ENCODE peak calls at places on chromosomes 11 and 22, in seven cellular contexts. One of them, this sample, is unnamed.

GRCh38 chr22:24427500-24428164 is at the start of gene ADORA2A:
- DNase-seq in nephron progenitor cell: no peak
- DNase-seq in GM12865: peak; percentile 88
- DNase-seq in retinal pigment epithelial cell: no peak
- DNase-seq in adrenal gland: no peak
- DNase-seq in esophagus squamous epithelium: peak; percentile 54
- DNase-seq in fibroblast of the aortic adventitia: no peak
- DNase-seq in this sample: peak; percentile 77

GRCh38 chr11:1921576-1922141 is 2.2 kb downstream of the TNNT3 start:
- DNase-seq in esophagus squamous epithelium: no peak
- DNase-seq in GM12865: no peak
- DNase-seq in nephron progenitor cell: no peak
- DNase-seq in fibroblast of the aortic adventitia: peak; percentile 92
- DNase-seq in retinal pigment epithelial cell: no peak
- DNase-seq in adrenal gland: no peak
- DNase-seq in this sample: peak; percentile 29

GRCh38 chr22:41557401-41558240 is 3.2 kb upstream of the CSDC2 start:
- DNase-seq in adrenal gland: peak; percentile 75
- DNase-seq in esophagus squamous epithelium: no peak
- DNase-seq in GM12865: no peak
- DNase-seq in nephron progenitor cell: no peak
- DNase-seq in retinal pigment epithelial cell: no peak
- DNase-seq in fibroblast of the aortic adventitia: peak; percentile 94
- DNase-seq in this sample: peak; percentile 63

GRCh38 chr22:37148031-37148651 is 1.6 kb downstream of the IL2RB start:
- DNase-seq in retinal pigment epithelial cell: no peak
- DNase-seq in GM12865: peak; percentile 33
- DNase-seq in adrenal gland: no peak
- DNase-seq in esophagus squamous epithelium: no peak
- DNase-seq in fibroblast of the aortic adventitia: no peak
- DNase-seq in nephron progenitor cell: no peak
- DNase-seq in this sample: no peak

GRCh38 chr11:61744609-61745156 is 7.8 kb upstream of the MYRF start:
- DNase-seq in adrenal gland: no peak
- DNase-seq in fibroblast of the aortic adventitia: no peak
- DNase-seq in esophagus squamous epithelium: no peak
- DNase-seq in retinal pigment epithelial cell: no peak
- DNase-seq in GM12865: no peak
- DNase-seq in nephron progenitor cell: no peak
- DNase-seq in this sample: no peak

GRCh38 chr11:121723261-121723741 is 270.5 kb upstream of the SORL1-AS1 start:
- DNase-seq in esophagus squamous epithelium: no peak
- DNase-seq in adrenal gland: no peak
- DNase-seq in retinal pigment epithelial cell: peak; percentile 66
- DNase-seq in fibroblast of the aortic adventitia: peak; percentile 63
- DNase-seq in nephron progenitor cell: peak; percentile 2
- DNase-seq in GM12865: no peak
- DNase-seq in this sample: no peak

GRCh38 chr22:45150139-45150538 is 13.6 kb upstream of the NUP50 start:
- DNase-seq in nephron progenitor cell: no peak
- DNase-seq in adrenal gland: no peak
- DNase-seq in esophagus squamous epithelium: no peak
- DNase-seq in fibroblast of the aortic adventitia: no peak
- DNase-seq in retinal pigment epithelial cell: no peak
- DNase-seq in GM12865: no peak
- DNase-seq in this sample: no peak

GRCh38 chr22:21898354-21898896 is 31.0 kb upstream of the MAPK1 start:
- DNase-seq in fibroblast of the aortic adventitia: no peak
- DNase-seq in nephron progenitor cell: no peak
- DNase-seq in esophagus squamous epithelium: no peak
- DNase-seq in adrenal gland: no peak
- DNase-seq in retinal pigment epithelial cell: no peak
- DNase-seq in GM12865: no peak
- DNase-seq in this sample: no peak

GRCh38 chr22:30246962-30247376 is 410 bp upstream of the LIF start:
- DNase-seq in nephron progenitor cell: no peak
- DNase-seq in esophagus squamous epithelium: no peak
- DNase-seq in adrenal gland: no peak
- DNase-seq in GM12865: no peak
- DNase-seq in fibroblast of the aortic adventitia: no peak
- DNase-seq in retinal pigment epithelial cell: no peak
- DNase-seq in this sample: no peak

GRCh38 chr11:66002648-66003225 is 434 bp downstream of the BANF1 start:
- DNase-seq in GM12865: no peak
- DNase-seq in esophagus squamous epithelium: no peak
- DNase-seq in retinal pigment epithelial cell: no peak
- DNase-seq in fibroblast of the aortic adventitia: peak; percentile 45
- DNase-seq in nephron progenitor cell: no peak
- DNase-seq in adrenal gland: peak; percentile 66
- DNase-seq in this sample: peak; percentile 85

GRCh38 chr11:7004482-7004881 is 15.7 kb downstream of the ZNF214 start:
- DNase-seq in esophagus squamous epithelium: no peak
- DNase-seq in retinal pigment epithelial cell: no peak
- DNase-seq in GM12865: peak; percentile 40
- DNase-seq in fibroblast of the aortic adventitia: peak; percentile 52
- DNase-seq in nephron progenitor cell: no peak
- DNase-seq in adrenal gland: no peak
- DNase-seq in this sample: no peak

GRCh38 chr11:64920124-64920523 is 3.1 kb upstream of the ATG2A start:
- DNase-seq in retinal pigment epithelial cell: no peak
- DNase-seq in GM12865: no peak
- DNase-seq in esophagus squamous epithelium: no peak
- DNase-seq in fibroblast of the aortic adventitia: no peak
- DNase-seq in nephron progenitor cell: no peak
- DNase-seq in adrenal gland: no peak
- DNase-seq in this sample: no peak

GRCh38 chr11:128525411-128526243 is 61.7 kb downstream of the ETS1 start:
- DNase-seq in retinal pigment epithelial cell: no peak
- DNase-seq in nephron progenitor cell: no peak
- DNase-seq in esophagus squamous epithelium: no peak
- DNase-seq in GM12865: no peak
- DNase-seq in adrenal gland: no peak
- DNase-seq in fibroblast of the aortic adventitia: peak; percentile 61
- DNase-seq in this sample: no peak

GRCh38 chr22:48453751-48454485 is 1373.8 kb downstream of the BRD1 start:
- DNase-seq in retinal pigment epithelial cell: no peak
- DNase-seq in GM12865: no peak
- DNase-seq in nephron progenitor cell: no peak
- DNase-seq in esophagus squamous epithelium: no peak
- DNase-seq in fibroblast of the aortic adventitia: no peak
- DNase-seq in adrenal gland: no peak
- DNase-seq in this sample: no peak

GRCh38 chr11:7286178-7286577 is 34.5 kb downstream of the SYT9 start:
- DNase-seq in fibroblast of the aortic adventitia: no peak
- DNase-seq in nephron progenitor cell: no peak
- DNase-seq in adrenal gland: no peak
- DNase-seq in retinal pigment epithelial cell: no peak
- DNase-seq in GM12865: no peak
- DNase-seq in esophagus squamous epithelium: no peak
- DNase-seq in this sample: no peak

GRCh38 chr11:50174189-50174588 is 141.5 kb downstream of the OR4C45 start:
- DNase-seq in GM12865: no peak
- DNase-seq in esophagus squamous epithelium: no peak
- DNase-seq in retinal pigment epithelial cell: no peak
- DNase-seq in fibroblast of the aortic adventitia: peak; percentile 58
- DNase-seq in nephron progenitor cell: no peak
- DNase-seq in adrenal gland: no peak
- DNase-seq in this sample: no peak
- TF ChIP-seq CTCF in GM12865: no peak
- TF ChIP-seq CTCF in esophagus squamous epithelium: no peak
- TF ChIP-seq CTCF in retinal pigment epithelial cell: no peak
- TF ChIP-seq CTCF in fibroblast of the aortic adventitia: no peak
- TF ChIP-seq CTCF in nephron progenitor cell: no peak
- TF ChIP-seq CTCF in adrenal gland: no peak
- TF ChIP-seq CTCF in this sample: no peak

DNA sequence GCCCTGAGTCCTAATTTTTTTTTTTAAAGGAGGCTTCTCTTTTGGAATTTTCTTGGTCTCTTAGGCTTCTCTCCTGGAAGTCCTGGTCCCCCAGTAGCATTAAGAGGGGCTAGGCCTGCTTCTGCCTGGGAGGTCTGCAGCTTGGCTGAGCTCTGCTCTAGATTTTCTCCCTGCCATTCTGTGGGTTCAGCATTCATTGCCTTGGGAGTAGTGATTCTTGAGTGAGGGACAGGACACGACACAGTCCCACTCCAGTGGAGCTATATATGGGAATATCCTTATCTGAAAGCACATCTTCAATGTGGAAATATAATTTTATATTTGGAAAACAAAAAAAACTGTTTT is 3.7 kb downstream of the IGSF22 start:
- DNase-seq in fibroblast of the aortic adventitia: no peak
- DNase-seq in adrenal gland: no peak
- DNase-seq in esophagus squamous epithelium: no peak
- DNase-seq in nephron progenitor cell: no peak
- DNase-seq in retinal pigment epithelial cell: no peak
- DNase-seq in GM12865: no peak
- DNase-seq in this sample: no peak
- TF ChIP-seq CTCF in fibroblast of the aortic adventitia: no peak
- TF ChIP-seq CTCF in adrenal gland: no peak
- TF ChIP-seq CTCF in esophagus squamous epithelium: no peak
- TF ChIP-seq CTCF in nephron progenitor cell: peak; percentile 24
- TF ChIP-seq CTCF in retinal pigment epithelial cell: no peak
- TF ChIP-seq CTCF in GM12865: no peak
- TF ChIP-seq CTCF in this sample: no peak

DNA sequence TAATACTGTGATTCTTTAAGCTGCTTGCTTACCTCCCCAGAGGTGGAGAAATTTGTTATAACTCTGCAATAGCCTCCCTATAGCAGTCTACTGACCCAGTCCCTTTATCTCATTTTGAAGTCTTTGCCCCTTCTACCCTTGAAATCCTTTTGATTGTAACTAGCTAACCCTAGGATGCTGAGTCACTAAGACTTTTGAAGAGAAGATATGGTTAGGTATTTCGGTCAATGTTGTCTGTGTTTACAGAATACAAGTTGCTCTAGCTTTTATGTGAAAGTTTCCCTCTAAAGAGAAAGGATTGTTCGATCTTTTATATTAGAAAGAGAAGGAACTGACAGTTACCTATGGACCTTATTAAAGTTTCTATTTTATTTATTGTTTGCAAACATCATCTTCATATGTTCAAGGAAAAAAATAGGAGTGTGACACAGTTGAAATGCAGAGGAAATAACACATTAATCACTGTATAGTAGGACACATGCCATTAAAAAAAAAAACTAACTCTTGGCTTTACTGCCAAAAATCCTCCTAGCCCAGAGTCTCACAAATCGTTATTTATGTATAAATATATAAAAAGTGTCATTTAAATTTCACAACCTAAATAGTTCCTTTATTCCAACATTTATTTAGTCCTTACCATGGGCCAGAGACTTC is 3.1 kb downstream of the HYLS1 start:
- DNase-seq in retinal pigment epithelial cell: no peak
- DNase-seq in nephron progenitor cell: no peak
- DNase-seq in adrenal gland: no peak
- DNase-seq in GM12865: no peak
- DNase-seq in esophagus squamous epithelium: no peak
- DNase-seq in fibroblast of the aortic adventitia: peak; percentile 15
- DNase-seq in this sample: no peak
- TF ChIP-seq CTCF in retinal pigment epithelial cell: no peak
- TF ChIP-seq CTCF in nephron progenitor cell: no peak
- TF ChIP-seq CTCF in adrenal gland: no peak
- TF ChIP-seq CTCF in GM12865: no peak
- TF ChIP-seq CTCF in esophagus squamous epithelium: no peak
- TF ChIP-seq CTCF in fibroblast of the aortic adventitia: no peak
- TF ChIP-seq CTCF in this sample: no peak

DNA sequence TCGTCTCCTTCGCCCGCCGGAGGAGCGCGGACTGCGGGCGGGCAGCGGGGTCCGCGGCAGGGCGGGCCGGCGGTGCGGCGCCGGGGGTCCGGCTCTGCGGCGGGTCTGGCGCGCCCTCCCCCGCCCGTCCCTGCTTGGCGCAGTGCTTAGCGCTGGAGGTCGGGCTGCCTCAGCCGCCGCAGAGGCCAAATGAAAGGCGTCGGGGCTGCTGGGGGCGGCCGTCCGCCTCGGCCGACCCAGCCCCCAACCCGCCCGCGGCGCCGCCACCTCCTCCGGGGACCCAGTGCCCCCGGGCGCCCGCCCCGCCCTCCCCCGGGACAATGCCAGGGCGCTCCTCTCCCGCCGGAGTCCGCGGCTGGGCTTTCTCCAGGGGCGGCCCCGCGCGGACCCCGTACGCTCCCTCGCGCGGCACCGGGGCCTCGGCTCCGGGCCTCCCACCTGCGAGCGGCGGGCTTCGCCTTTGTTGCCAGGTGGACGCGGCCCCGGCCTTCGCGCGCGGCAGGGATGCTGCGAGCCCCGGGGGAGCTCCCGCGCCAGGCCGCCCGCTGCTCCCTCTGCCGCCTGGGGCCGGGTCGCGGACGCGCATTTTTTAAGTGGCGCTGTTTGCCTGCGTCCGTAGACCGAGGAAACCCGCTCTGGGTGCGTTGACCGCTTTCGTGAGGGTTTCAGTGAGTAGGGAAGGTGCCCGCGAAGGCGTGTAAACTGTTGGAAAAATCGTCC is 575 bp downstream of the APLP2 start:
- DNase-seq in fibroblast of the aortic adventitia: peak; percentile 27
- DNase-seq in esophagus squamous epithelium: no peak
- DNase-seq in nephron progenitor cell: peak; percentile 60
- DNase-seq in GM12865: peak; percentile 48
- DNase-seq in adrenal gland: peak; percentile 55
- DNase-seq in retinal pigment epithelial cell: no peak
- DNase-seq in this sample: peak; percentile 74
- TF ChIP-seq CTCF in fibroblast of the aortic adventitia: peak; percentile 20
- TF ChIP-seq CTCF in esophagus squamous epithelium: no peak
- TF ChIP-seq CTCF in nephron progenitor cell: no peak
- TF ChIP-seq CTCF in GM12865: no peak
- TF ChIP-seq CTCF in adrenal gland: peak; percentile 21
- TF ChIP-seq CTCF in retinal pigment epithelial cell: peak; percentile 18
- TF ChIP-seq CTCF in this sample: peak; percentile 39

DNA sequence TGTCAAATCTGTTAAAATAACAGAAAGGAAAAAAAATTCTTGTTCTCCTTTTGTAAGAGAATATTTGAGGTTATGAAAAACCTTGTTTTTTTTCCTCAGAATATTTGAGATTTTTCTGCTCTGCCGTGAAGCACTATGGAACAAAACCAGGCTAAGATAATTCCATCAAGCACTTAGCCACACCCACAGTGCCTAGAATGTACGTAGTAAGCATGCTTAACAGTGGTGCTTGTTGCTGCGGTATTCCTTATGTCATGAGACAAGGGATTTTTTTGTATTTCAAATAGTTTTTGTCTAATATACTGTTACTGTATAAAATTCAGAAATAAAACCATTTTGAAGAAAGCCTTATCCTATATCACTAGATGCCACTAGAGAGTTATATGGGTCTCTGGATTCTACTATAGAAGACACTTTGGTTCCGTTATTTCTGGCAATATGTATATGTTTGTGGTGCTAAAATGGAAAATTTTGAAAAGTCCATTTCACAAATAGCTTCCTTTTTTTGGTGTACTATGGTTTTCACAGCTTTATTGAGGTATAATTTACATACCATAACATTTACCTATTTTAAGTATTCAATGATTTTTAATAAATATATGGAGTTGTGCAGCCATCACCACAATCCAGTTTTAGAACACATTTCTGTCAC is 23.7 kb downstream of the PDHX start:
- DNase-seq in nephron progenitor cell: no peak
- DNase-seq in GM12865: peak; percentile 24
- DNase-seq in esophagus squamous epithelium: no peak
- DNase-seq in adrenal gland: no peak
- DNase-seq in fibroblast of the aortic adventitia: peak; percentile 66
- DNase-seq in retinal pigment epithelial cell: no peak
- DNase-seq in this sample: peak; percentile 23
- TF ChIP-seq CTCF in nephron progenitor cell: no peak
- TF ChIP-seq CTCF in GM12865: no peak
- TF ChIP-seq CTCF in esophagus squamous epithelium: no peak
- TF ChIP-seq CTCF in adrenal gland: no peak
- TF ChIP-seq CTCF in fibroblast of the aortic adventitia: no peak
- TF ChIP-seq CTCF in retinal pigment epithelial cell: no peak
- TF ChIP-seq CTCF in this sample: peak; percentile 16

This sample was measured in GM13977.